ENCODE peak calls at places on chromosomes 5 and 9, in eight cellular contexts. K, Z, F, P, G, J, B and Q are unnamed samples.

GRCh38 chr5:135356522-135357318 is 42.3 kb downstream of the MACROH2A1 start:
- DNase-seq in P (no peak), G (no peak), Z (no peak), B (peak), K (peak), J (no peak), F (no peak), Q (no peak)

GRCh38 chr5:75465480-75465879 is 45.9 kb downstream of the CERT1 start:
- DNase-seq in K (peak), Z (no peak), J (no peak), G (no peak), P (no peak), B (no peak), F (no peak), Q (peak)

GRCh38 chr5:139823757-139824355 is 28.2 kb downstream of the PSD2 start:
- DNase-seq in P (peak), B (no peak), K (no peak), Z (no peak), G (no peak), F (no peak), J (no peak), Q (no peak)

GRCh38 chr5:132749506-132749905 is 2.3 kb downstream of the CCNI2 start:
- DNase-seq in J (no peak), Z (no peak), G (no peak), B (no peak), P (no peak), K (no peak), F (no peak), Q (no peak)

GRCh38 chr9:88535226-88535931 is 401 bp downstream of the NXNL2 start:
- DNase-seq in G (no peak), P (peak), K (no peak), J (no peak), Z (no peak), F (peak), B (no peak), Q (no peak)

GRCh38 chr5:15450473-15450872 is 49.5 kb upstream of the FBXL7 start:
- DNase-seq in J (no peak), F (no peak), G (no peak), K (no peak), Z (no peak), P (no peak), B (no peak), Q (no peak)

GRCh38 chr9:9747787-9748186 is 865.0 kb downstream of the PTPRD start:
- DNase-seq in J (no peak), B (no peak), K (no peak), G (no peak), Z (no peak), P (no peak), F (no peak), Q (no peak)

GRCh38 chr5:174614500-174615135 is 109.8 kb upstream of the MSX2 start:
- DNase-seq in F (no peak), K (no peak), P (no peak), J (no peak), B (no peak), Z (no peak), G (no peak), Q (no peak)

GRCh38 chr5:58493136-58493535 is 1.9 kb downstream of the GAPT start:
- DNase-seq in F (no peak), Z (no peak), K (no peak), P (no peak), B (no peak), G (no peak), J (no peak), Q (no peak)

GRCh38 chr9:1837453-1838084 is 177.6 kb upstream of the SMARCA2 start:
- DNase-seq in F (peak), K (peak), Z (no peak), B (no peak), G (peak), P (no peak), J (peak), Q (no peak)

GRCh38 chr5:92850886-92851285 is 730.1 kb downstream of the NR2F1-AS1 start:
- DNase-seq in Z (no peak), F (no peak), P (no peak), G (no peak), J (no peak), K (peak), B (no peak), Q (no peak)

GRCh38 chr5:137791803-137792202 is 37.6 kb upstream of the HNRNPA0 start:
- DNase-seq in Z (no peak), K (no peak), J (no peak), B (no peak), F (no peak), P (no peak), G (no peak), Q (no peak)

GRCh38 chr9:131848570-131849160 is 108.8 kb upstream of the RAPGEF1 start:
- DNase-seq in P (no peak), B (no peak), F (no peak), G (no peak), K (no peak), Z (no peak), J (no peak), Q (no peak)

GRCh38 chr5:33929925-33930690 is 6.1 kb upstream of the RXFP3 start:
- DNase-seq in B (no peak), P (no peak), J (no peak), F (no peak), Z (no peak), G (no peak), K (no peak), Q (no peak)

GRCh38 chr5:180353226-180353962 is at the start of gene GFPT2:
- DNase-seq in P (peak), K (peak), B (peak), J (peak), F (peak), G (peak), Z (no peak), Q (no peak)

GRCh38 chr5:39760385-39761198 is 335.8 kb upstream of the DAB2 start:
- DNase-seq in B (peak), Z (no peak), K (peak), P (no peak), G (no peak), J (no peak), F (no peak), Q (no peak)

GRCh38 chr5:56487528-56488115 is 254.5 kb upstream of the ANKRD55 start:
- DNase-seq in K (no peak), F (no peak), G (no peak), Z (no peak), P (no peak), B (no peak), J (no peak), Q (no peak)

GRCh38 chr9:115671236-115671770 is 482.3 kb upstream of the PAPPA start:
- DNase-seq in B (no peak), K (no peak), J (no peak), Z (no peak), G (no peak), P (no peak), F (no peak), Q (no peak)

GRCh38 chr9:104093162-104093561 is 947 bp upstream of the SMC2 start:
- DNase-seq in G (peak), J (no peak), K (peak), Z (no peak), P (no peak), B (no peak), F (peak), Q (no peak)

GRCh38 chr5:29614202-29614601 is 1579.3 kb upstream of the CDH6 start:
- DNase-seq in P (no peak), F (no peak), B (no peak), K (no peak), J (no peak), G (no peak), Z (no peak), Q (no peak)

GRCh38 chr5:158534203-158534602 is 565.5 kb downstream of the EBF1 start:
- DNase-seq in J (no peak), K (no peak), B (no peak), Z (no peak), F (peak), P (no peak), G (no peak), Q (no peak)